ENCODE peak calls at places on chromosomes 1 and 21, in eight cellular contexts. E is OCI-LY7; T is nephron progenitor cell; F is cardiac muscle cell; J is foreskin fibroblast; A is CD4-positive, alpha-beta T cell; P is dorsolateral prefrontal cortex; D is keratinocyte. K is an unnamed sample.

GRCh38 chr21:46048926-46049889 is 48.7 kb upstream of the COL6A2 start:
- DNase-seq in J (peak), D (peak), E (no peak), A (no peak), P (no peak), T (no peak), F (no peak), K (peak)

GRCh38 chr1:207805841-207806421 is 54.1 kb downstream of the CD46 start:
- DNase-seq in D (peak), E (no peak), T (no peak), F (no peak), J (peak), A (no peak), P (peak), K (peak)

GRCh38 chr1:7300893-7301292 is 470.2 kb upstream of the VAMP3 start:
- DNase-seq in A (no peak), J (peak), T (no peak), E (no peak), D (peak), F (no peak), P (no peak), K (no peak)

GRCh38 chr1:25754421-25755195 is 45.4 kb upstream of the SELENON start:
- DNase-seq in A (no peak), E (no peak), T (no peak), F (no peak), J (no peak), P (no peak), D (no peak), K (no peak)

GRCh38 chr21:17451364-17451869 is 61.4 kb upstream of the CXADR start:
- DNase-seq in T (no peak), J (peak), E (no peak), P (no peak), A (no peak), D (no peak), F (no peak), K (no peak)

GRCh38 chr1:47235280-47235679 is 3.3 kb upstream of the TAL1 start:
- DNase-seq in A (no peak), D (no peak), F (no peak), J (no peak), T (peak), P (peak), E (no peak), K (no peak)

GRCh38 chr1:66527688-66528087 is 6.3 kb upstream of the SGIP1 start:
- DNase-seq in E (no peak), J (peak), T (no peak), A (no peak), F (no peak), D (no peak), P (no peak), K (no peak)

GRCh38 chr1:116356067-116356466 is 17.0 kb upstream of the ATP1A1 start:
- DNase-seq in A (no peak), E (no peak), P (no peak), D (no peak), F (no peak), J (no peak), T (no peak), K (no peak)

GRCh38 chr1:49199564-49199963 is 422.9 kb upstream of the BEND5 start:
- DNase-seq in A (no peak), D (no peak), P (no peak), F (no peak), J (no peak), T (no peak), E (no peak), K (no peak)

GRCh38 chr1:54095543-54096286 is 42.3 kb downstream of the TCEANC2 start:
- DNase-seq in F (no peak), D (no peak), E (peak), A (no peak), J (no peak), P (no peak), T (no peak), K (no peak)

GRCh38 chr1:50189369-50189768 is 80.6 kb downstream of the ELAVL4 start:
- DNase-seq in D (no peak), E (no peak), A (no peak), P (no peak), T (no peak), F (no peak), J (no peak), K (no peak)

GRCh38 chr1:208106218-208106617 is 138.0 kb downstream of the PLXNA2 start:
- DNase-seq in A (no peak), T (no peak), E (no peak), F (no peak), P (no peak), D (no peak), J (no peak), K (no peak)

GRCh38 chr1:14970115-14970798 is 183.3 kb upstream of the TMEM51 start:
- DNase-seq in D (peak), F (no peak), T (no peak), E (peak), J (peak), P (peak), A (no peak), K (peak)

GRCh38 chr1:89901957-89902669 is 81.3 kb downstream of the LRRC8D start:
- DNase-seq in F (no peak), J (no peak), D (no peak), E (no peak), P (no peak), A (no peak), T (no peak), K (no peak)

GRCh38 chr21:25456672-25457071 is 150.6 kb downstream of the MRPL39 start:
- DNase-seq in D (no peak), T (no peak), J (no peak), A (no peak), F (no peak), P (no peak), E (no peak), K (no peak)

GRCh38 chr1:229699613-229700242 is 73.7 kb downstream of the URB2 start:
- DNase-seq in T (no peak), J (no peak), F (no peak), D (no peak), E (no peak), A (no peak), P (no peak), K (no peak)

GRCh38 chr1:224502459-224503160 is 68.0 kb upstream of the WDR26 start:
- DNase-seq in A (no peak), P (no peak), E (no peak), T (no peak), D (no peak), J (no peak), F (no peak), K (peak)

GRCh38 chr21:17987328-17987727 is 168.2 kb upstream of the C21orf91 start:
- DNase-seq in E (no peak), D (no peak), J (no peak), T (no peak), P (no peak), F (no peak), A (no peak), K (no peak)

GRCh38 chr1:189657715-189658114 is 819.9 kb downstream of the BRINP3 start:
- DNase-seq in E (no peak), J (no peak), P (no peak), T (no peak), A (no peak), D (no peak), F (no peak), K (no peak)

GRCh38 chr1:241356519-241357365 is at the start of gene RGS7:
- DNase-seq in J (peak), T (peak), A (no peak), P (peak), F (peak), E (no peak), D (no peak), K (no peak)

GRCh38 chr1:81254560-81254959 is 546.2 kb upstream of the ADGRL2 start:
- DNase-seq in A (no peak), D (no peak), T (no peak), F (no peak), J (no peak), P (no peak), E (no peak), K (no peak)
- TF ChIP-seq CTCF in A (no peak), D (peak), T (peak), F (peak), J (no peak), P (no peak), E (no peak), K (no peak)

DNA sequence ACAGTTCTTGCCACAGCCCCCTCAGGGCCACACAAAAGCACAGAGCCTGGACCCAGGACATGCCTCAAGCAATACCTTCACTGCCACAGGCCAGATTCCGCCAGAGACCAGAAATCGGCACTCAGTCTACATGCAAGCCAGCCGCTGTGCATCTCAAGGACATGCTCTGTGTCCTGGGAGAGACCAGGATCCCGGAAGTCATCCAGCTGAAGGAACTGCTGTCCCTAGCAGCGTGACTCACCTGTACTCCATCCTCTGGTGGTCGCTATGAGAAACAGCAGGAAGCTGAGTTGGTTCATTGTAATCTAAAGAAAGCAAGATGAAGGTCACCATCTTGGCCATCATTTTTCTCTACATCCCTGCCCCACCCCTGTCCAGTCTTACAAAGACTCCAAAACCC is 401 bp downstream of the ITLN1 start:
- DNase-seq in A (no peak), J (no peak), D (no peak), T (no peak), F (no peak), P (no peak), E (peak), K (no peak)
- TF ChIP-seq CTCF in A (peak), J (no peak), D (peak), T (peak), F (no peak), P (no peak), E (peak), K (no peak)

DNA sequence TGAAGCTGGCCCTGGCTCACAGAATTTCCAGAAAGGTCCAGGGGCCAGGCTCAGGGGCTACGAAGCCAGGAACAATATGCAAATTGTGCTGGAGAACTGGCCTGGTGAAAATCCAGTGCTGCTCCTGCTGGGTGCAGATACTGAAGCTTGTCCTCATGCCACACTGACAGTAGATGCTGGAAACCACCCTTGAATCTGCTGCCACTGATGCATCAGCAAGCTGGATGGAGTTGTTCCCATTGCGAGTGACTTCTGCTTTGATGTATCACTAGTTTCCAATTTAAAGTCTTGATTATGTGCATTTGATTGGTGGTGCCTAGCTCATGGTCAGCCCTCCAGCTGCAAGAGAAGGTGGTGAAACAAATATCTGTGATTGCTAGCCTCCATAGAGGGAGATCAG is 11.0 kb upstream of the KIAA0040 start:
- DNase-seq in F (no peak), E (no peak), A (no peak), T (no peak), P (no peak), J (no peak), D (no peak), K (no peak)
- TF ChIP-seq CTCF in F (no peak), E (no peak), A (no peak), T (no peak), P (no peak), J (no peak), D (no peak), K (no peak)

GRCh38 chr1:37307907-37308570 is 166.3 kb upstream of the ZC3H12A start:
- DNase-seq in F (no peak), T (no peak), D (no peak), P (peak), J (no peak), A (no peak), E (no peak), K (no peak)
- TF ChIP-seq CTCF in F (no peak), T (no peak), D (no peak), P (no peak), J (no peak), A (no peak), E (no peak), K (no peak)

DNA sequence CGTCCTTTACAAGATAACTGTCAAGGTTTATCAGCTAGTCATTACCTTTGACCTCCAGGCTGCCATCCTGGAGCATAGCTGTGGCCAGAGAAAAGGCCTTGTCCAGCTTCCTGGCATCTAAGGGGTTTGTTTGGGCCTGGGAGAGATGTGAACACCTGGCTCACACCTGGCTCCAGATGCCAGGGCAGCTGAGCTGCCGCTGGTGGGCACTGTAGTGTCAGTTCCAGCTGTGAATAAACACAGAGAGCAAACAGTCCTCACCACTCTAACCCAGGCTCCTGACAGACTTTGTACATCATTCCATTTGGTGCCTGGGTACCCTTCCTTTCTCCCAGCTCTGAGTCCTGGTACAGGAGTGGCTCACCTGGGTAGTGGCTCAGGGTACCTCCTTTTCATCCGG is 14.3 kb upstream of the KCNA10 start:
- DNase-seq in J (no peak), F (no peak), E (peak), P (no peak), D (no peak), T (no peak), A (no peak), K (no peak)
- TF ChIP-seq CTCF in J (no peak), F (no peak), E (peak), P (no peak), D (no peak), T (no peak), A (no peak), K (no peak)

GRCh38 chr1:199549424-199549823 is 478.1 kb upstream of the NR5A2 start:
- DNase-seq in D (no peak), E (no peak), P (no peak), F (no peak), A (no peak), J (no peak), T (no peak), K (no peak)

GRCh38 chr1:199550384-199551067 is 477.0 kb upstream of the NR5A2 start:
- DNase-seq in J (peak), A (no peak), E (no peak), D (no peak), T (no peak), P (no peak), F (peak), K (no peak)

GRCh38 chr1:199546323-199546722 is 481.2 kb upstream of the NR5A2 start:
- DNase-seq in F (no peak), D (no peak), J (peak), A (no peak), T (no peak), P (no peak), E (no peak), K (no peak)

GRCh38 chr1:199545780-199546179 is 481.7 kb upstream of the NR5A2 start:
- DNase-seq in E (peak), J (no peak), A (no peak), D (no peak), T (no peak), P (no peak), F (no peak), K (no peak)
- TF ChIP-seq CTCF in E (peak), J (peak), A (no peak), D (peak), T (no peak), P (no peak), F (no peak), K (no peak)